ENCODE peak calls at places on chromosomes 3 and 15, in ten cellular contexts. U is cardiac fibroblast; I is activated T-cell treated with anti-CD3 and anti-CD28 coated beads for 1 hour; C is renal cortical epithelial cell; L is endothelial cell of umbilical vein; H is aorta; B is stimulated activated CD8-positive, alpha-beta memory T cell treated with anti-CD3 and anti-CD28 coated beads, Interleukin-15, amount 100 ng/mL, for 1 hour; Y is stromal cell of bone marrow; R is NCI-H226; Q is amygdala. K is an unnamed sample.

GRCh38 chr3:42195879-42196330 is 70.1 kb downstream of the CCK start:
- DNase-seq in Y (no peak), B (no peak), C (no peak), Q (no peak), R (no peak), I (no peak), L (no peak), U (peak; percentile 42), H (no peak), K (no peak)

GRCh38 chr3:105997800-105998526 is 129.2 kb upstream of the CBLB start:
- DNase-seq in H (peak; percentile 63), B (no peak), U (peak; percentile 96), Y (peak; percentile 89), I (no peak), R (peak; percentile 94), L (no peak), Q (no peak), C (peak; percentile 88), K (peak; percentile 96)

GRCh38 chr15:28901587-28901980 is 15.8 kb downstream of the APBA2 start:
- DNase-seq in C (no peak), I (no peak), Q (no peak), R (no peak), U (no peak), H (no peak), L (no peak), Y (no peak), B (no peak), K (no peak)

GRCh38 chr3:14899993-14900618 is 47.3 kb upstream of the NR2C2 start:
- DNase-seq in Y (no peak), L (no peak), C (no peak), I (no peak), B (no peak), U (no peak), Q (no peak), R (no peak), H (no peak), K (no peak)

GRCh38 chr15:41416162-41416741 is 643 bp upstream of the RTF1 start:
- DNase-seq in I (no peak), Q (no peak), R (no peak), Y (no peak), L (no peak), H (no peak), C (no peak), B (no peak), U (no peak), K (no peak)

GRCh38 chr3:62995142-62995541 is 119.9 kb upstream of the CADPS start:
- DNase-seq in Y (no peak), U (no peak), L (no peak), H (no peak), B (no peak), Q (no peak), C (no peak), I (no peak), R (no peak), K (peak; percentile 4)

GRCh38 chr3:41846850-41847249 is 115.1 kb downstream of the ULK4 start:
- DNase-seq in Q (no peak), I (no peak), Y (peak; percentile 9), U (no peak), B (no peak), H (no peak), C (no peak), L (no peak), R (no peak), K (no peak)

GRCh38 chr3:43995078-43995928 is 246.4 kb upstream of the TOPAZ1 start:
- DNase-seq in C (no peak), L (no peak), U (peak; percentile 55), H (no peak), Q (no peak), I (no peak), Y (no peak), R (no peak), B (no peak), K (peak; percentile 46)

GRCh38 chr3:112651516-112651915 is 10.6 kb upstream of the CCDC80 start:
- DNase-seq in H (no peak), I (no peak), Q (no peak), L (no peak), R (peak; percentile 77), U (peak; percentile 54), C (no peak), Y (no peak), B (no peak), K (peak; percentile 19)

GRCh38 chr3:185744997-185745843 is 79.6 kb downstream of the IGF2BP2 start:
- DNase-seq in U (peak; percentile 97), B (no peak), L (peak; percentile 81), I (no peak), Q (no peak), C (peak; percentile 98), H (no peak), R (peak; percentile 91), Y (peak; percentile 63), K (peak; percentile 97)

GRCh38 chr3:153146191-153147053 is 15.6 kb upstream of the RAP2B start:
- DNase-seq in B (no peak), I (no peak), Q (no peak), H (no peak), R (no peak), Y (no peak), U (no peak), L (no peak), C (no peak), K (no peak)

GRCh38 chr3:193827831-193828230 is 234.8 kb downstream of the OPA1 start:
- DNase-seq in L (no peak), H (no peak), R (no peak), Y (no peak), B (no peak), Q (no peak), U (no peak), C (no peak), I (no peak), K (no peak)

GRCh38 chr3:28328188-28329151 is 20.1 kb upstream of the ZCWPW2 start:
- DNase-seq in R (no peak), B (no peak), U (peak; percentile 58), C (peak; percentile 43), I (no peak), H (no peak), Y (peak; percentile 10), Q (no peak), L (peak; percentile 48), K (peak; percentile 32)

GRCh38 chr3:31893174-31893573 is 87.9 kb downstream of the OSBPL10 start:
- DNase-seq in L (no peak), R (no peak), C (peak; percentile 61), B (no peak), H (no peak), I (no peak), Y (no peak), Q (no peak), U (no peak), K (peak; percentile 31)

GRCh38 chr3:129626744-129627349 is 20.4 kb upstream of the PLXND1 start:
- DNase-seq in R (peak; percentile 90), I (peak; percentile 32), Y (peak; percentile 57), C (no peak), B (no peak), Q (peak; percentile 48), L (peak; percentile 74), H (peak; percentile 97), U (peak; percentile 88), K (peak; percentile 67)

GRCh38 chr3:9808345-9809037 is 1.6 kb upstream of the TTLL3 start:
- DNase-seq in U (peak; percentile 48), Y (no peak), R (peak; percentile 22), B (peak; percentile 13), C (peak; percentile 62), I (peak; percentile 45), Q (no peak), L (peak; percentile 29), H (no peak), K (peak; percentile 57)

GRCh38 chr3:128496019-128496601 is 3.1 kb upstream of the GATA2 start:
- DNase-seq in C (no peak), R (no peak), I (no peak), H (no peak), B (no peak), U (no peak), L (no peak), Q (no peak), Y (no peak), K (no peak)

GRCh38 chr15:80159811-80160569 is 7.2 kb downstream of the FAH start:
- DNase-seq in Q (no peak), L (no peak), H (no peak), B (no peak), I (no peak), U (peak; percentile 19), R (peak; percentile 90), C (peak; percentile 81), Y (no peak), K (no peak)

GRCh38 chr3:31882895-31883294 is 98.2 kb downstream of the OSBPL10 start:
- DNase-seq in U (no peak), H (no peak), B (no peak), C (no peak), Q (no peak), L (no peak), Y (no peak), R (no peak), I (no peak), K (peak; percentile 71)

GRCh38 chr15:38530113-38530512 is 34.5 kb downstream of the RASGRP1 start:
- DNase-seq in R (no peak), C (peak; percentile 62), H (no peak), L (no peak), I (no peak), U (peak; percentile 59), B (no peak), Y (no peak), Q (no peak), K (no peak)

GRCh38 chr3:81752604-81753003 is 8.8 kb downstream of the GBE1 start:
- DNase-seq in L (no peak), Y (no peak), B (no peak), H (no peak), I (no peak), Q (no peak), R (no peak), U (no peak), C (no peak), K (no peak)

GRCh38 chr3:42228796-42229195 is 37.2 kb downstream of the CCK start:
- DNase-seq in I (no peak), B (no peak), C (peak; percentile 9), Y (no peak), Q (no peak), U (peak; percentile 33), H (no peak), L (no peak), R (no peak), K (peak; percentile 31)

GRCh38 chr3:183478501-183478900 is 50.1 kb upstream of the MCF2L2 start:
- DNase-seq in Y (no peak), H (no peak), U (no peak), B (no peak), R (no peak), I (no peak), Q (no peak), L (no peak), C (no peak), K (no peak)

GRCh38 chr3:146308682-146309081 is 57.8 kb upstream of the PLSCR4 start:
- DNase-seq in Y (peak; percentile 86), C (no peak), L (peak; percentile 99), I (no peak), R (peak; percentile 90), Q (no peak), H (no peak), U (peak; percentile 82), B (no peak), K (no peak)

K was measured in epithelial cell of esophagus.